ENCODE peak calls at places on chromosomes 1 and 21, in four cellular contexts. S is activated CD4-positive, alpha-beta T cell treated with anti-CD3 and anti-CD28 coated beads, Interleukin-2, amount 50 U/mL, for 24 hours; Z is lung; Q is activated naive CD4-positive, alpha-beta T cell treated with anti-CD3 and anti-CD28 coated beads, Interleukin-2, amount 10 ng/mL, durations not matched to agents 7 days and 5 days. J is an unnamed sample.

GRCh38 chr1:31674626-31675025 is 29.2 kb downstream of the COL16A1 start:
- DNase-seq in Z (no peak), S (no peak), Q (no peak), J (no peak)

GRCh38 chr1:167631987-167632680 is 2.1 kb downstream of the RCSD1 start:
- DNase-seq in S (no peak), Q (peak; percentile 66), Z (no peak), J (no peak)

GRCh38 chr1:164664127-164664526 is 105.1 kb downstream of the PBX1 start:
- DNase-seq in S (no peak), Z (no peak), Q (no peak), J (no peak)

GRCh38 chr1:178724734-178725602 is at the start of gene RALGPS2:
- DNase-seq in S (peak; percentile 40), Q (peak; percentile 73), Z (peak; percentile 68), J (peak; percentile 52)

GRCh38 chr1:187987236-187987776 is 1158.6 kb downstream of the PLA2G4A start:
- DNase-seq in S (no peak), Z (no peak), Q (no peak), J (no peak)

GRCh38 chr1:228306275-228307217 is 98.7 kb downstream of the OBSCN start:
- DNase-seq in S (no peak), Z (no peak), Q (peak; percentile 14), J (no peak)

GRCh38 chr1:180754453-180754852 is 122.6 kb downstream of the XPR1 start:
- DNase-seq in S (no peak), Q (no peak), Z (no peak), J (no peak)

GRCh38 chr1:17046043-17046657 is 7.7 kb downstream of the SDHB start:
- DNase-seq in Q (no peak), S (no peak), Z (no peak), J (peak; percentile 63)

GRCh38 chr1:50959303-50959912 is 659 bp downstream of the FAF1 start:
- DNase-seq in Z (peak; percentile 31), S (no peak), Q (no peak), J (peak; percentile 32)

GRCh38 chr21:36429672-36430546 is 44.7 kb downstream of the CHAF1B start:
- DNase-seq in Z (peak; percentile 69), Q (peak; percentile 76), S (peak; percentile 57), J (peak; percentile 99)

GRCh38 chr1:18950415-18951026 is 6.0 kb downstream of the IFFO2 start:
- DNase-seq in S (no peak), Z (no peak), Q (peak; percentile 62), J (no peak)

GRCh38 chr1:235902638-235903542 is 36.2 kb upstream of the LYST start:
- DNase-seq in S (no peak), Q (no peak), Z (peak; percentile 83), J (peak; percentile 57)

GRCh38 chr21:28193189-28193588 is 799.5 kb downstream of the LTN1 start:
- DNase-seq in Q (no peak), S (no peak), Z (no peak), J (no peak)

GRCh38 chr1:168422203-168422848 is 121.5 kb downstream of the XCL2 start:
- DNase-seq in S (no peak), Q (no peak), Z (no peak), J (no peak)

GRCh38 chr1:241964550-241965241 is 7.1 kb downstream of the BECN2 start:
- DNase-seq in Q (no peak), S (no peak), Z (no peak), J (no peak)

GRCh38 chr1:180181996-180182675 is 27.5 kb downstream of the QSOX1 start:
- DNase-seq in S (no peak), Z (no peak), Q (no peak), J (no peak)

GRCh38 chr1:67851800-67852199 is 18.5 kb upstream of the GNG12 start:
- DNase-seq in Q (no peak), S (no peak), Z (no peak), J (no peak)

GRCh38 chr1:109395602-109396512 is 1.9 kb downstream of the SORT1 start:
- DNase-seq in Z (no peak), Q (no peak), S (no peak), J (peak; percentile 49)

GRCh38 chr1:36156329-36157114 is 562 bp downstream of the MAP7D1 start:
- DNase-seq in Z (peak; percentile 65), Q (peak; percentile 84), S (no peak), J (peak; percentile 25)

GRCh38 chr1:37901191-37901892 is 42.0 kb upstream of the MTF1 start:
- DNase-seq in S (no peak), Z (no peak), Q (no peak), J (no peak)

GRCh38 chr1:94038511-94038910 is 82.4 kb downstream of the ABCA4 start:
- DNase-seq in Z (no peak), Q (no peak), S (no peak), J (no peak)

GRCh38 chr1:57485643-57486042 is 61.8 kb upstream of the DAB1 start:
- DNase-seq in Z (no peak), Q (no peak), S (no peak), J (peak; percentile 42)

GRCh38 chr1:3886106-3886670 is 13.9 kb downstream of the C1orf174 start:
- DNase-seq in Z (no peak), S (no peak), Q (no peak), J (no peak)

GRCh38 chr1:212683357-212683722 is 16.3 kb downstream of the BATF3 start:
- DNase-seq in Q (peak; percentile 61), S (no peak), Z (peak; percentile 55), J (no peak)

GRCh38 chr1:33152685-33153432 is 29.0 kb downstream of the TRIM62 start:
- DNase-seq in Z (no peak), S (no peak), Q (no peak), J (no peak)

J was measured in kidney glomerular epithelial cell.